ENCODE peak calls at places on chromosomes 5 and 9, in six cellular contexts. I is endothelial cell of umbilical vein, P is adrenal gland, W is body of pancreas, Z is A549, G is colonic mucosa. H is an unnamed sample. For H3K4me1, the result is how much of the 10 kb centered on the place peaks cover.

GRCh38 chr9:131618071-131618479 is 72.8 kb downstream of the PRRT1B start:
- DNase-seq in I (peak), P (peak), W (peak), Z (no peak), G (no peak), H (no peak)

GRCh38 chr5:115939059-115939458 is 23.2 kb upstream of the LVRN start:
- DNase-seq in I (no peak), P (no peak), W (no peak), Z (no peak), G (no peak), H (no peak)

GRCh38 chr9:100268271-100268670 is 84.5 kb downstream of the TEX10 start:
- DNase-seq in I (no peak), P (no peak), W (no peak), Z (no peak), G (no peak), H (no peak)

GRCh38 chr9:81082251-81082650 is 607.1 kb downstream of the TLE1 start:
- DNase-seq in I (no peak), P (no peak), W (no peak), Z (no peak), G (no peak), H (no peak)

GRCh38 chr9:125561497-125562148 is 145.4 kb downstream of the MAPKAP1 start:
- DNase-seq in I (no peak), P (no peak), W (no peak), Z (no peak), G (no peak), H (no peak)

GRCh38 chr5:86977185-86977584 is 290.5 kb upstream of the RASA1 start:
- DNase-seq in I (no peak), P (no peak), W (no peak), Z (no peak), G (no peak), H (no peak)

GRCh38 chr5:159310492-159310891 is 19.8 kb downstream of the IL12B start:
- DNase-seq in I (no peak), P (no peak), W (no peak), Z (no peak), G (peak), H (no peak)

GRCh38 chr5:53712327-53712726 is 151.9 kb downstream of the NDUFS4 start:
- DNase-seq in I (no peak), P (no peak), W (no peak), Z (no peak), G (no peak), H (no peak)

GRCh38 chr5:53041071-53041692 is 52.0 kb downstream of the ITGA2 start:
- DNase-seq in I (peak), P (no peak), W (no peak), Z (no peak), G (no peak), H (no peak)

GRCh38 chr5:78886650-78887230 is 98.4 kb downstream of the ARSB start:
- DNase-seq in I (peak), P (no peak), W (no peak), Z (peak), G (no peak), H (no peak)

GRCh38 chr9:133239533-133240090 is 30.6 kb upstream of the OBP2B start:
- DNase-seq in I (no peak), P (no peak), W (no peak), Z (no peak), G (no peak), H (no peak)

GRCh38 chr5:159444441-159445082 is 114.3 kb upstream of the IL12B start:
- DNase-seq in I (peak), P (no peak), W (no peak), Z (peak), G (no peak), H (no peak)

GRCh38 chr9:134136117-134136996 is 475 bp downstream of the WDR5 start:
- DNase-seq in I (peak), P (no peak), W (peak), Z (no peak), G (peak), H (no peak)

GRCh38 chr5:4563400-4563799 is 576.7 kb upstream of the ADAMTS16 start:
- DNase-seq in I (no peak), P (no peak), W (no peak), Z (peak), G (no peak), H (no peak)

GRCh38 chr5:24183941-24184340 is 460.8 kb downstream of the CDH10 start:
- DNase-seq in I (no peak), P (no peak), W (no peak), Z (no peak), G (no peak), H (no peak)

GRCh38 chr9:6414291-6414690 is 1.3 kb downstream of the UHRF2 start:
- DNase-seq in I (peak), P (peak), W (no peak), Z (no peak), G (peak), H (no peak)

GRCh38 chr9:88988796-88989641 is 2.2 kb upstream of the S1PR3 start:
- DNase-seq in I (peak), P (no peak), W (no peak), Z (no peak), G (no peak), H (peak)

GRCh38 chr9:115606851-115607250 is 488.9 kb upstream of the TNC start:
- DNase-seq in I (no peak), P (no peak), W (no peak), Z (no peak), G (no peak), H (no peak)

GRCh38 chr9:113523421-113524141 is 60.1 kb downstream of the RGS3 start:
- DNase-seq in I (peak), P (peak), W (no peak), Z (no peak), G (peak), H (peak)

GRCh38 chr9:133803028-133803585 is 65.0 kb upstream of the SARDH start:
- DNase-seq in I (no peak), P (peak), W (no peak), Z (no peak), G (no peak), H (no peak)

GRCh38 chr5:67644221-67644920 is 447.8 kb upstream of the CD180 start:
- DNase-seq in I (no peak), P (no peak), W (no peak), Z (no peak), G (no peak), H (no peak)

GRCh38 chr9:27429917-27430316 is 94.2 kb upstream of the IFNK start:
- DNase-seq in I (no peak), P (no peak), W (no peak), Z (no peak), G (no peak), H (no peak)

GRCh38 chr5:52743970-52744369 is 43.7 kb upstream of the ITGA1 start:
- DNase-seq in I (peak), P (peak), W (no peak), Z (no peak), G (no peak), H (no peak)

GRCh38 chr5:109688647-109688998 is 1.1 kb upstream of the MAN2A1 start:
- DNase-seq in I (no peak), P (no peak), W (peak), Z (no peak), G (peak), H (no peak)

GRCh38 chr5:37727238-37727637 is 112.6 kb downstream of the GDNF start:
- DNase-seq in I (no peak), P (no peak), W (no peak), Z (no peak), G (no peak), H (no peak)

GRCh38 chr9:38417003-38417965 is 7.0 kb downstream of the IGFBPL1 start:
- DNase-seq in I (peak), P (no peak), W (no peak), Z (peak), G (peak), H (no peak)

GRCh38 chr9:26768196-26768595 is 124.4 kb downstream of the CAAP1 start:
- DNase-seq in I (no peak), P (no peak), W (no peak), Z (no peak), G (no peak), H (no peak)

GRCh38 chr9:72592501-72593403 is 71.3 kb downstream of the TMC1 start:
- DNase-seq in I (peak), P (no peak), W (peak), Z (peak), G (peak), H (no peak)

DNA sequence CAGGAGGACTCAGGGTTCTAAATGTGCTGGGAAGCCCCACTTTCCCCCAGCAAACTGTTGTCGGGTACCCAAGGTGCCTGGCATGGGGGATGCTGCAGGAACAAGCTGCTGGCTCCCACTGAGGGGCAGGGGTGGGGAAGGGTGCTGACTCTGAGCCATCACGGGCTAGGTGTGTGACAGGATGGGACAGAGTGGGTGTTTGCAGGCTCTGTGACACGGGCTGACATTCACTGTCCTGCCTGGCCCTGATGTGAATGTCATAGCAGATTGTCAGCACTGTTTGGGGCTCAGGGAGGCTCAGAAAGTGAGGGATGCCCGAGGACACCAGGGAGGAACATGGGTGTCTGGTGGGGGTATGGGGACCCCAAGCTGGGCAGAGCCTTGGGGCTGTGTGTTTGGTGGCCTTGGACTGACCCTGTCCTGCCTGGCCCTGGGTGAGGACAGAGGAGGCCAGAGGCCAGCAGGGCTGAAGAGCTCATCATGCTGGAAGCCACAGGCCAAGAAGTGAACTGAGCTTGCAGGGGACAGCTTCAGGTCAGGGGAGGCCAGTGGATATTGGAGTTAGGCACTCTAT is 20.6 kb downstream of the WNK2 start:
- DNase-seq in I (no peak), P (no peak), W (no peak), Z (no peak), G (no peak), H (no peak)
- H3K4me1 ChIP-seq in I (under half), P (under half), W (half or more), Z (under half), G (under half), H (under half)

GRCh38 chr5:179805070-179805528 is 1.6 kb downstream of the MGAT4B start:
- DNase-seq in I (no peak), P (peak), W (peak), Z (no peak), G (peak), H (no peak)

GRCh38 chr5:179802207-179802883 is 4.3 kb downstream of the MGAT4B start:
- DNase-seq in I (no peak), P (peak), W (peak), Z (no peak), G (no peak), H (no peak)

GRCh38 chr5:179804599-179804947 is 2.1 kb downstream of the MGAT4B start:
- DNase-seq in I (no peak), P (no peak), W (no peak), Z (no peak), G (no peak), H (no peak)

GRCh38 chr5:179802950-179803562 is 3.6 kb downstream of the MGAT4B start:
- DNase-seq in I (no peak), P (peak), W (no peak), Z (no peak), G (peak), H (no peak)

GRCh38 chr5:179803651-179804598 is 2.7 kb downstream of the MGAT4B start:
- DNase-seq in I (peak), P (peak), W (no peak), Z (no peak), G (peak), H (no peak)
- H3K4me1 ChIP-seq in I (under half), P (under half), W (half or more), Z (under half), G (under half), H (under half)

DNA sequence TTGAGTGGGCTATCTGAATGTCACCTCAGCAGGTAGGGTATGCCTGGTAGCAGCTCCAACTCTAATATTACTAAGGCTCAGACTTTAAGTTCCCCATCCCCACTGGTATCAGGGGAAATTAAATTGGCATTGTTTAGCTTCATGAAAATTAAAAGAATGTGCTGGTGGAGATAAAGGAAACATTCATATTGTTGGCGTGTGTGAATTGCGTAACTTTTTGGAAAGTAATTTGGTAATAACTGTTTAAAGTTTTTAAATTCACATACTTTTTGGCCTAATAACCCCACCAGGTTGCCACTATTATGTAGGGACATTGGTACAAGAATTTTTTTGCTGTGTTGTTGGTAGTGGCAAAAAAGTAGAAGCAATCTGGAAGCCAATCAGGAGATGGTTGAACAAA is 29.4 kb downstream of the TNPO1 start:
- DNase-seq in I (no peak), P (no peak), W (no peak), Z (no peak), G (no peak), H (no peak)
- H3K4me1 ChIP-seq in I (half or more), P (half or more), W (under half), Z (half or more), G (under half), H (half or more)

GRCh38 chr9:20407013-20407412 is 215.3 kb downstream of the MLLT3 start:
- DNase-seq in I (no peak), P (no peak), W (no peak), Z (no peak), G (no peak), H (no peak)
- H3K4me1 ChIP-seq in I (under half), P (under half), W (under half), Z (under half), G (under half), H (under half)

GRCh38 chr5:160468576-160468975 is 46.9 kb downstream of the PTTG1 start:
- DNase-seq in I (no peak), P (no peak), W (no peak), Z (no peak), G (no peak), H (no peak)

GRCh38 chr5:160470437-160471341 is 49.0 kb downstream of the PTTG1 start:
- DNase-seq in I (peak), P (peak), W (no peak), Z (no peak), G (peak), H (peak)

GRCh38 chr5:160467555-160468418 is 46.1 kb downstream of the PTTG1 start:
- DNase-seq in I (peak), P (peak), W (peak), Z (peak), G (peak), H (peak)

GRCh38 chr5:160471761-160472160 is 50.1 kb downstream of the PTTG1 start:
- DNase-seq in I (no peak), P (no peak), W (no peak), Z (no peak), G (peak), H (no peak)

GRCh38 chr5:160469156-160470144 is 47.8 kb downstream of the PTTG1 start:
- DNase-seq in I (no peak), P (no peak), W (no peak), Z (no peak), G (no peak), H (no peak)
- H3K4me1 ChIP-seq in I (half or more), P (under half), W (under half), Z (under half), G (under half), H (under half)

GRCh38 chr9:137370865-137371520 is 52.0 kb downstream of the EXD3 start:
- DNase-seq in I (no peak), P (peak), W (peak), Z (no peak), G (no peak), H (no peak)

GRCh38 chr9:137368431-137369110 is 54.4 kb downstream of the EXD3 start:
- DNase-seq in I (no peak), P (peak), W (peak), Z (no peak), G (no peak), H (no peak)

GRCh38 chr9:137367506-137368430 is 55.2 kb downstream of the EXD3 start:
- DNase-seq in I (no peak), P (peak), W (peak), Z (no peak), G (no peak), H (no peak)

GRCh38 chr9:137369911-137370630 is 52.9 kb downstream of the EXD3 start:
- DNase-seq in I (no peak), P (peak), W (peak), Z (no peak), G (no peak), H (no peak)

GRCh38 chr9:137369111-137369787 is 53.7 kb downstream of the EXD3 start:
- DNase-seq in I (no peak), P (peak), W (peak), Z (no peak), G (no peak), H (no peak)
- H3K4me1 ChIP-seq in I (under half), P (under half), W (under half), Z (under half), G (under half), H (under half)

H was measured in tibial artery.